ENCODE peak calls at places on chromosomes 13 and 19, in five cellular contexts. V, Q, L, M and T are unnamed samples.

GRCh38 chr19:28934626-28935025 is 278.3 kb downstream of the UQCRFS1 start:
- DNase-seq in V (no peak), Q (no peak), L (no peak), M (no peak), T (no peak)

GRCh38 chr19:8494158-8494557 is 8.3 kb downstream of the PRAM1 start:
- DNase-seq in V (no peak), Q (no peak), L (no peak), M (no peak), T (no peak)

GRCh38 chr13:28613562-28613961 is 45.4 kb upstream of the POMP start:
- DNase-seq in V (no peak), Q (no peak), L (no peak), M (no peak), T (peak)

GRCh38 chr19:4622695-4623421 is 16.5 kb upstream of the TNFAIP8L1 start:
- DNase-seq in V (peak), Q (no peak), L (no peak), M (no peak), T (no peak)

GRCh38 chr19:41584260-41584810 is 8.4 kb downstream of the CEACAM21 start:
- DNase-seq in V (no peak), Q (no peak), L (no peak), M (no peak), T (no peak)

GRCh38 chr19:20051841-20052768 is 12.8 kb upstream of the ZNF682 start:
- DNase-seq in V (peak), Q (peak), L (peak), M (peak), T (peak)

GRCh38 chr19:1513492-1514294 is 874 bp upstream of the ADAMTSL5 start:
- DNase-seq in V (peak), Q (no peak), L (no peak), M (no peak), T (peak)

GRCh38 chr13:61546413-61546812 is 130.8 kb upstream of the PCDH20 start:
- DNase-seq in V (no peak), Q (no peak), L (no peak), M (no peak), T (no peak)

GRCh38 chr19:2488942-2489731 is 13.2 kb downstream of the GADD45B start:
- DNase-seq in V (peak), Q (peak), L (no peak), M (no peak), T (peak)

GRCh38 chr19:4089400-4089908 is 22.8 kb upstream of the ZBTB7A start:
- DNase-seq in V (no peak), Q (no peak), L (no peak), M (no peak), T (no peak)

GRCh38 chr19:35785087-35785627 is 9.8 kb downstream of the ARHGAP33 start:
- DNase-seq in V (no peak), Q (no peak), L (no peak), M (no peak), T (no peak)
- TF ChIP-seq CTCF in V (no peak), Q (no peak), L (no peak), M (no peak), T (no peak)

DNA sequence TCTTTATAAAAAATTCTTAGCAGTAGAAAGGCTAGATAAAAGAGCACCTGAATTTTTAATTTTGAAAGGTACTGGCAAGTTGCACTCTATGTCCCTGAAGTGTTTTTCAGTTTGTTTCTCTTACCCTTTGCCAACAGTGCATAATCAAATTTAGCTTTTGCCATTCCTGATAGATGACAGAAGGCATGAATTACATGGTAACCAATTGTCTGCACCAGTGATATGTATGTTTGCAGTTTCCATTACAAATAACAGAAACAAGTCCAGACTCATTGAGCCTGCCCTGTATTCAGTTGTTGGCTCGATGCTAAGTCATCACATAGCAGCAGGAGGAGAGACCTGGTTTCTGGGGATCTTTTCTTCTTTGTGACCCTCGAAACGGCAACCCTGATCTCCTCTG is 309.8 kb downstream of the DNAJC15 start:
- DNase-seq in V (no peak), Q (no peak), L (no peak), M (peak), T (no peak)
- TF ChIP-seq CTCF in V (no peak), Q (no peak), L (no peak), M (no peak), T (no peak)

DNA sequence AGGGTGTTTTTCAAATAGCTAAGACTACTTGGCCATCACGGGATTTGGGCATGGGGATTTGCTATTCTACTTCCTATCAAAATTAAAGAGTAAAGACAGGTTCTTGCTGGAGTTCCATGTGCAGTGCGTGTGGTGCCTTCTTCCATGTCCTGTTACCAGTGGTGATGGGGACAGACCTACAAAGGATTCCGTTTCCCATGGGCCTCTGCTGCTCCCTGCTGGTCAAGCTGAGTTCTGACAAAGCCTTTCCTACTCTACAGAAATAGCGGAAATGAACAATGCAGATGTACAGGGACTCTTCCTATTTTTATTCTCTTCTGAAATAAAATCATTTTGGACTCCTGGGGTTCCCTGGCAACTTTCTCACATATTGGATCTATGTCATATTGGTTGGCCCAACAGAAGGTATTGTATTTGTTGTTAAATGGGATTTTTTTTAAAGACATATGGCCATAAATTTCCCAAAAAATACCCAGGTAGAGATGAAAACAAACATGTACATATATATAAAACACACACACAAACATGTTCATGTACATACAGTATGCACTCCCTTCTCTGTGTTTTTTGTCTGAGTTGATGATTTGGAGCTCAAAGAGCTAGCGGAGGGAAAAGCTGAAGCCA is 90.5 kb upstream of the SLC15A1 start:
- DNase-seq in V (peak), Q (peak), L (peak), M (no peak), T (peak)
- TF ChIP-seq CTCF in V (peak), Q (peak), L (peak), M (peak), T (peak)

GRCh38 chr19:30227661-30228112 is 144.5 kb upstream of the ZNF536 start:
- DNase-seq in V (peak), Q (peak), L (peak), M (no peak), T (peak)
- TF ChIP-seq CTCF in V (peak), Q (peak), L (peak), M (peak), T (peak)

GRCh38 chr13:44112700-44113329 is 233.1 kb downstream of the LACC1 start:
- DNase-seq in V (no peak), Q (no peak), L (no peak), M (no peak), T (no peak)

GRCh38 chr13:44111701-44112100 is 232.0 kb downstream of the LACC1 start:
- DNase-seq in V (no peak), Q (no peak), L (no peak), M (no peak), T (no peak)

GRCh38 chr13:44120814-44121505 is 241.3 kb downstream of the LACC1 start:
- DNase-seq in V (no peak), Q (no peak), L (no peak), M (no peak), T (no peak)

GRCh38 chr13:44117351-44117750 is 237.6 kb downstream of the LACC1 start:
- DNase-seq in V (no peak), Q (no peak), L (no peak), M (no peak), T (peak)

DNA sequence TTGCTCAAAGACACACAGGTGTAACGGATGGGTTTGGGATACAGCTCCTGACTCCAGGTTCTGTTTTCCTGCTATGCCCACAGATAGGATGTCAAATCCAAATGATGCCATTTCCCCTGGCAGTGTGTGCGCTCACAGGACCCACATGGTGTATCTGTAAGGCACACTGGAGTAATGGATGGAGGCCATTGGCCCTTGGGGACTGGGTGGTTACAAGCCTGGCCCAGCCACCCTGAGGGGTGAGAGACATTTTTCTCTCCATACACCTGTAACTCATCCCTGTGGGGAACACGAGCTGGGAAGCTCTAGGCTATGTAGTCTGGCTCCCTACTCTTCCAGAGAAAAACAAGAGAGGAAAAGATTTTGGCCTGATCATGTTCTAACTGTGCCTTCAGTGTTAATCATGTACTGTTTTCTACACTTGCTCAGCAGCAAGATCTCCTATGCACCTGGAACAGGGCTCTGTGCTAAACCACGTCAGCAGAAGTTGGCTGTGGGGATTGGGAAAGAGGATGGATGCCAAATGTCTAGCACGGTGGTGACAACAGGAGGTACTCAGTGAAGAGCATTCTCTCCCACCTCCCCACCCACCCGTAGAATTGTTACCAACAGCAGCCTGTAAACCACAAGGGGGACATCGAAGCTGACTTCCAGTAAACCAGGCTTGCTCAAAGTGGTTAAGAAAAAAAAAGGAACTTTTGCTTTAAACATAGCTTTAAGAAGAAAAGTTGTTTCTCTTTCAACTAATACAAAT is 237.0 kb downstream of the LACC1 start:
- DNase-seq in V (peak), Q (no peak), L (no peak), M (no peak), T (peak)
- TF ChIP-seq CTCF in V (peak), Q (no peak), L (no peak), M (no peak), T (peak)